ENCODE peak calls at places on chromosomes 4 and X, in nine cellular contexts. T, K, I, B, P, Z, L, A and F are unnamed samples.

GRCh38 chr4:5678977-5679376 is 29.4 kb downstream of the EVC2 start:
- DNase-seq in P (no peak), Z (no peak), I (no peak), B (no peak), T (peak), A (no peak), K (no peak), L (no peak), F (no peak)

GRCh38 chrX:7709845-7710244 is 133.1 kb upstream of the VCX start:
- DNase-seq in L (no peak), K (no peak), A (no peak), T (no peak), P (no peak), I (no peak), Z (no peak), B (no peak), F (no peak)

GRCh38 chr4:150216725-150217124 is 138.5 kb downstream of the DCLK2 start:
- DNase-seq in Z (no peak), A (no peak), I (no peak), P (no peak), L (no peak), K (no peak), B (no peak), T (no peak), F (no peak)

GRCh38 chr4:4427886-4428285 is 41.0 kb downstream of the NSG1 start:
- DNase-seq in B (no peak), L (no peak), P (no peak), A (no peak), K (no peak), Z (no peak), I (no peak), T (no peak), F (no peak)

GRCh38 chrX:69152398-69152797 is 12.9 kb downstream of the PJA1 start:
- DNase-seq in T (no peak), Z (no peak), P (no peak), I (no peak), A (no peak), B (no peak), L (no peak), K (no peak), F (peak)

GRCh38 chrX:16160729-16161128 is 6.6 kb upstream of the MAGEB17 start:
- DNase-seq in I (no peak), K (no peak), P (no peak), Z (no peak), T (peak), B (no peak), A (peak), L (no peak), F (no peak)

GRCh38 chr4:83771113-83771705 is 235.3 kb downstream of the GPAT3 start:
- DNase-seq in T (peak), B (peak), L (peak), Z (peak), A (peak), K (peak), I (peak), P (no peak), F (peak)

GRCh38 chrX:40402771-40403533 is 177.8 kb upstream of the ATP6AP2 start:
- DNase-seq in B (no peak), L (peak), Z (no peak), A (peak), T (peak), P (no peak), I (no peak), K (no peak), F (no peak)

GRCh38 chr4:82431026-82431745 is 796 bp downstream of the ENOPH1 start:
- DNase-seq in B (peak), P (no peak), Z (peak), L (peak), A (peak), T (peak), I (no peak), K (no peak), F (peak)

GRCh38 chrX:70437921-70438665 is 6.5 kb upstream of the DLG3 start:
- DNase-seq in P (no peak), Z (no peak), I (no peak), A (no peak), K (no peak), T (peak), L (no peak), B (no peak), F (no peak)

GRCh38 chr4:7158081-7158750 is 34.1 kb upstream of the SORCS2 start:
- DNase-seq in B (no peak), A (no peak), Z (no peak), T (no peak), P (peak), L (no peak), I (no peak), K (no peak), F (no peak)

GRCh38 chrX:47587091-47587891 is 5.1 kb downstream of the TIMP1 start:
- DNase-seq in B (no peak), T (peak), P (no peak), A (no peak), I (no peak), K (no peak), Z (no peak), L (no peak), F (no peak)

GRCh38 chrX:153571159-153571908 is 27.6 kb downstream of the CCNQ start:
- DNase-seq in T (no peak), B (no peak), L (no peak), Z (no peak), K (no peak), A (no peak), I (no peak), P (no peak), F (no peak)

GRCh38 chrX:38513087-38513742 is 48.1 kb upstream of the TSPAN7 start:
- DNase-seq in A (no peak), B (no peak), T (no peak), L (no peak), P (no peak), K (no peak), Z (no peak), I (no peak), F (no peak)

GRCh38 chr4:19300213-19300612 is 951.5 kb upstream of the SLIT2 start:
- DNase-seq in Z (no peak), T (peak), I (no peak), A (peak), L (no peak), P (no peak), K (no peak), B (no peak), F (no peak)

GRCh38 chr4:70187216-70187615 is 8.3 kb upstream of the ODAM start:
- DNase-seq in Z (no peak), I (no peak), P (no peak), A (no peak), K (no peak), T (no peak), B (no peak), L (no peak), F (no peak)

GRCh38 chr4:175891863-175892262 is 79.8 kb upstream of the GPM6A start:
- DNase-seq in L (no peak), K (peak), P (no peak), T (peak), I (no peak), A (peak), Z (no peak), B (no peak), F (no peak)

GRCh38 chr4:7867701-7868429 is 71.8 kb downstream of the AFAP1 start:
- DNase-seq in I (no peak), Z (no peak), B (no peak), T (peak), A (no peak), L (no peak), K (no peak), P (no peak), F (no peak)

GRCh38 chrX:109749207-109749606 is 16.1 kb upstream of the ACSL4 start:
- DNase-seq in A (no peak), T (no peak), L (no peak), P (no peak), I (no peak), Z (no peak), B (no peak), K (no peak), F (no peak)

GRCh38 chrX:48538641-48539344 is 721 bp upstream of the TBC1D25 start:
- DNase-seq in P (no peak), L (no peak), T (no peak), I (no peak), K (no peak), A (no peak), Z (no peak), B (no peak), F (no peak)

GRCh38 chrX:20352935-20353336 is 86.2 kb upstream of the RPS6KA3 start:
- DNase-seq in L (no peak), T (no peak), B (no peak), P (no peak), I (no peak), Z (no peak), A (no peak), K (no peak), F (no peak)

GRCh38 chrX:151977923-151978322 is 3.4 kb upstream of the GABRE start:
- DNase-seq in P (no peak), B (no peak), K (no peak), I (no peak), A (no peak), T (no peak), L (no peak), Z (no peak), F (no peak)

GRCh38 chrX:84487365-84488353 is 14.6 kb downstream of the HDX start:
- DNase-seq in T (no peak), A (no peak), L (no peak), I (no peak), K (no peak), P (no peak), B (no peak), Z (no peak), F (no peak)

GRCh38 chrX:124902953-124903352 is 416.7 kb upstream of the TEX13C start:
- DNase-seq in K (no peak), P (no peak), L (no peak), Z (no peak), B (no peak), T (no peak), I (no peak), A (no peak), F (no peak)

GRCh38 chr4:168731006-168731636 is 234.3 kb downstream of the PALLD start:
- DNase-seq in Z (no peak), P (no peak), L (no peak), A (no peak), I (no peak), T (peak), K (no peak), B (no peak), F (no peak)

GRCh38 chr4:39353478-39354177 is 12.5 kb downstream of the RFC1 start:
- DNase-seq in B (no peak), L (no peak), K (no peak), P (no peak), Z (no peak), A (peak), I (no peak), T (peak), F (no peak)

GRCh38 chr4:26459054-26459755 is 31.1 kb downstream of the CCKAR start:
- DNase-seq in K (peak), B (no peak), L (peak), T (peak), P (no peak), I (no peak), Z (no peak), A (peak), F (no peak)

GRCh38 chr4:186693159-186693815 is 30.4 kb downstream of the FAT1 start:
- DNase-seq in A (peak), Z (no peak), B (peak), P (peak), K (no peak), L (peak), I (peak), T (peak), F (peak)

GRCh38 chrX:69189972-69190371 is 24.7 kb upstream of the PJA1 start:
- DNase-seq in P (no peak), Z (no peak), B (peak), K (peak), L (no peak), A (no peak), I (no peak), T (no peak), F (no peak)

GRCh38 chrX:154436597-154437397 is at the start of gene GDI1:
- DNase-seq in I (peak), P (no peak), Z (peak), K (peak), L (peak), T (peak), B (peak), A (peak), F (peak)

GRCh38 chrX:149267878-149268813 is 237.0 kb downstream of the IDS start:
- DNase-seq in P (no peak), K (no peak), B (no peak), I (no peak), A (no peak), Z (no peak), L (no peak), T (no peak), F (no peak)

GRCh38 chr4:76002176-76002575 is 5.1 kb downstream of the CXCL9 start:
- DNase-seq in P (no peak), I (no peak), L (no peak), K (no peak), B (no peak), Z (no peak), A (peak), T (peak), F (no peak)

GRCh38 chr4:170979736-170980135 is 833.5 kb upstream of the GALNTL6 start:
- DNase-seq in B (no peak), K (no peak), P (no peak), I (no peak), Z (no peak), A (no peak), L (no peak), T (no peak), F (no peak)

GRCh38 chr4:127997534-127998388 is 32.6 kb downstream of the ABHD18 start:
- DNase-seq in P (no peak), K (no peak), B (no peak), A (peak), T (peak), Z (no peak), L (no peak), I (no peak), F (no peak)

GRCh38 chr4:26619784-26620183 is 35.9 kb downstream of the TBC1D19 start:
- DNase-seq in I (no peak), K (no peak), P (no peak), T (peak), A (peak), B (no peak), Z (no peak), L (no peak), F (no peak)

GRCh38 chrX:153870288-153870690 is 15.7 kb downstream of the L1CAM start:
- DNase-seq in I (no peak), K (no peak), T (no peak), Z (no peak), P (no peak), L (no peak), B (no peak), A (no peak), F (no peak)

GRCh38 chr4:17817027-17817426 is 6.2 kb downstream of the NCAPG start:
- DNase-seq in B (no peak), I (no peak), A (peak), P (no peak), T (peak), L (no peak), Z (no peak), K (peak), F (no peak)

GRCh38 chrX:15349046-15349445 is 13.7 kb upstream of the PIGA start:
- DNase-seq in T (peak), A (peak), P (no peak), B (no peak), K (peak), Z (peak), I (peak), L (peak), F (no peak)

DNA sequence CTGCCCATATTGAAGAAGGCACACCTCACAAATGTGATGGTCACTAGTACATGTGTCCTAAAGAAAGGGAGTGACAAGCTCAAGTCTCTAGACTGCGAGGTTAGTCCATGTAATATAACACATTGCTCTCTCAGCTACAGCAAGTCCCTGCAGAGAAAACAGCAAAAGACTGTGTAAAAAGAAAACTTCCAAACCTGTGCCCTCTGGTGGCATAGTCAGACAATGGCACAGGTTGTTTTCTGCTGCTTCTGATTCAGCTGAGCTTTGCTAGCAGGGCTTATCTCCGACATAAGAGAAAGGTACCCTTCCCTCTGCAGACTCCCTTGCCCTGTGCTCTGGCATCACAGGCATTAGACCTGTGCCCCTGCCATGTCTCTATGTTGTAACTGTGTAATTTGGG is 1.4 kb upstream of the SERPINA7 start:
- DNase-seq in T (no peak), P (no peak), I (no peak), A (no peak), L (no peak), B (no peak), Z (no peak), K (peak), F (no peak)
- TF ChIP-seq CTCF in T (peak), P (peak), I (peak), A (no peak), L (no peak), B (peak), Z (no peak), K (peak), F (no peak)

GRCh38 chr4:53039741-53040458 is 177.8 kb downstream of the RASL11B start:
- DNase-seq in B (no peak), Z (no peak), P (no peak), L (peak), A (no peak), I (no peak), T (peak), K (no peak), F (no peak)
- H3K4me3 ChIP-seq in B (no peak), Z (no peak), P (no peak), L (no peak), A (no peak), I (no peak), T (no peak), K (no peak), F (no peak)

GRCh38 chr4:41236508-41236907 is 20.2 kb upstream of the UCHL1 start:
- DNase-seq in P (no peak), A (no peak), T (no peak), Z (no peak), K (no peak), L (no peak), I (no peak), B (no peak), F (no peak)

GRCh38 chr4:41234424-41234823 is 20.1 kb upstream of the APBB2 start:
- DNase-seq in L (no peak), I (no peak), B (no peak), A (no peak), P (no peak), T (no peak), Z (no peak), K (no peak), F (no peak)

GRCh38 chr4:41236046-41236445 is 20.7 kb upstream of the UCHL1 start:
- DNase-seq in A (peak), B (no peak), T (no peak), K (no peak), L (no peak), P (no peak), Z (no peak), I (no peak), F (no peak)

DNA sequence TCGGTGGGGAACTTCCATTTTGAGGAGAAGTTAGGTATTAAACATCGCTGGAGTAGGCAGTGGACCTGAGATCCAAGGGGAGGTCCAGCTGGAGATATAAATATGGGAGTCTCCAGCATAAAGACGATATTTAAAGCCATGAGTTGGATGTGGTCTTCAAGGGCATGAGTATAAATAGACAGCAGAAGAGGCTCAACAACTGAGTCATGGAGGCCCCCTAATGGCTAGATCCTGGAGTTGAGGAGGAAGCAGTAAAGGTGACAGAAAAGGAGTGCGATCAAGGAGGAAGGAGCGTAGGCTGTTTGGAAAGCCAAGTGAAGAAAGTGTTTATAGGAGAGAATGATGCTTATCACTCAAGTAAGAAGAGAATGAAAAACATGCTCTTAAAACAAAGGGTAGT is 18.1 kb upstream of the APBB2 start:
- DNase-seq in T (no peak), Z (no peak), A (no peak), B (no peak), P (no peak), I (no peak), L (no peak), K (no peak), F (no peak)
- TF ChIP-seq CTCF in T (no peak), Z (no peak), A (no peak), B (no peak), P (no peak), I (no peak), L (peak), K (no peak), F (peak)

DNA sequence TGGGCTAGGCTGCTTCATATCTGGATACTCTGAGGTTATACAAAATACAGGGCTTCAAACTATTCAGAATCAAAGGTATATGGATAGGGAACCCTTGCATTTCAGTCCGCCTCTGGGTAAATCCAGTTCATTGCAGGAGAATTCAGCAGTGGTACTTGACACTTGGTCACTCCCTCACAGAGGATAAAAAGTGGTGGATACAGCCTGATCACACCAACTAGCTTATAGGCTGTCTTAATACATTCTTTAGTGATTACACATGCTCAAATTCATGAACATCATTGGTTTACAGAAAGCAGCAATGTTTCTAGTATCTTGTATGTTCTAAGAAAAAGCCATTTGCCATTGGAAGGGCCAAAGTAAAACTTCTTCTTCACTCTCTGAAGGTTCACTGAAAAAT is 104.8 kb upstream of the PDE5A start:
- DNase-seq in T (peak), P (no peak), I (no peak), B (no peak), A (peak), K (no peak), L (no peak), Z (no peak), F (no peak)
- H3K4me3 ChIP-seq in T (no peak), P (no peak), I (no peak), B (no peak), A (no peak), K (no peak), L (no peak), Z (no peak), F (no peak)

GRCh38 chrX:23919706-23920320 is 12.0 kb downstream of the CXorf58 start:
- DNase-seq in B (no peak), P (no peak), T (no peak), A (peak), K (peak), I (no peak), L (no peak), Z (no peak), F (no peak)
- TF ChIP-seq CTCF in B (no peak), P (no peak), T (no peak), A (peak), K (peak), I (no peak), L (peak), Z (no peak), F (no peak)

GRCh38 chr4:77194366-77194765 is 37.4 kb downstream of the CCNG2 start:
- DNase-seq in L (no peak), T (no peak), P (no peak), K (no peak), A (no peak), Z (no peak), I (no peak), B (no peak), F (no peak)
- H3K4me3 ChIP-seq in L (no peak), T (no peak), P (no peak), K (no peak), A (no peak), Z (no peak), I (no peak), B (no peak), F (no peak)

GRCh38 chr4:67549123-67549522 is 3.8 kb upstream of the CENPC start:
- DNase-seq in T (no peak), L (no peak), A (no peak), B (no peak), P (no peak), Z (no peak), K (no peak), I (no peak), F (no peak)
- TF ChIP-seq CTCF in T (peak), L (peak), A (peak), B (peak), P (no peak), Z (peak), K (peak), I (peak), F (peak)

GRCh38 chrX:121216979-121217378 is 169.6 kb downstream of the GLUD2 start:
- DNase-seq in A (no peak), Z (no peak), P (no peak), L (no peak), B (no peak), T (no peak), I (no peak), K (no peak), F (no peak)

GRCh38 chrX:121221321-121221977 is 174.0 kb downstream of the GLUD2 start:
- DNase-seq in Z (no peak), K (no peak), A (no peak), P (no peak), B (no peak), I (no peak), L (no peak), T (no peak), F (no peak)
- H3K4me3 ChIP-seq in Z (no peak), K (no peak), A (no peak), P (no peak), B (no peak), I (no peak), L (no peak), T (no peak), F (no peak)